ENCODE peak calls at places on chromosomes 11 and 22, in six cellular contexts. L is non-pigmented ciliary epithelial cell; U is brain pericyte; Y is HL-60; N is MCF 10A; R is activated CD4-positive, alpha-beta T cell treated with anti-CD3 and anti-CD28 coated beads, Interleukin-2, amount 50 U/mL, for 24 hours. P is an unnamed sample.

GRCh38 chr11:47478651-47479329 is 29.9 kb upstream of the RAPSN start:
- DNase-seq in L (no peak), U (no peak), Y (no peak), N (no peak), R (no peak), P (no peak)

GRCh38 chr22:26585104-26585790 is 4.7 kb downstream of the TPST2 start:
- DNase-seq in L (peak; percentile 23), U (no peak), Y (no peak), N (peak; percentile 88), R (no peak), P (peak; percentile 37)

GRCh38 chr11:134391170-134391569 is 20.9 kb downstream of the B3GAT1 start:
- DNase-seq in L (no peak), U (no peak), Y (no peak), N (no peak), R (no peak), P (no peak)

GRCh38 chr22:22521631-22522030 is 1.6 kb upstream of the ZNF280A start:
- DNase-seq in L (no peak), U (no peak), Y (no peak), N (no peak), R (no peak), P (no peak)

GRCh38 chr22:37018815-37019308 is 385 bp downstream of the TST start:
- DNase-seq in L (no peak), U (no peak), Y (no peak), N (peak; percentile 36), R (no peak), P (no peak)

GRCh38 chr22:46064966-46065666 is 85.2 kb upstream of the PPARA start:
- DNase-seq in L (no peak), U (no peak), Y (no peak), N (no peak), R (no peak), P (no peak)

GRCh38 chr11:31820438-31820818 is 9.3 kb upstream of the PAX6 start:
- DNase-seq in L (no peak), U (no peak), Y (peak; percentile 29), N (no peak), R (no peak), P (no peak)

GRCh38 chr22:42745118-42745517 is 24.4 kb upstream of the A4GALT start:
- DNase-seq in L (no peak), U (no peak), Y (no peak), N (peak; percentile 91), R (no peak), P (no peak)

GRCh38 chr11:119038884-119039283 is 8.2 kb upstream of the SLC37A4 start:
- DNase-seq in L (no peak), U (no peak), Y (no peak), N (no peak), R (no peak), P (no peak)

GRCh38 chr11:130710442-130711101 is 205.7 kb downstream of the SNX19 start:
- DNase-seq in L (no peak), U (no peak), Y (no peak), N (no peak), R (no peak), P (no peak)

GRCh38 chr22:37995460-37995859 is 11.1 kb upstream of the SOX10 start:
- DNase-seq in L (no peak), U (no peak), Y (no peak), N (no peak), R (no peak), P (no peak)

GRCh38 chr11:32838505-32839274 is 9.0 kb downstream of the PRRG4 start:
- DNase-seq in L (no peak), U (no peak), Y (no peak), N (peak; percentile 87), R (no peak), P (no peak)

GRCh38 chr11:57453543-57454177 is 6.7 kb upstream of the RTN4RL2 start:
- DNase-seq in L (no peak), U (no peak), Y (no peak), N (no peak), R (no peak), P (no peak)

GRCh38 chr22:23138584-23139469 is 3.0 kb downstream of the RSPH14 start:
- DNase-seq in L (no peak), U (no peak), Y (no peak), N (no peak), R (no peak), P (no peak)

GRCh38 chr11:87239531-87239930 is 201.8 kb downstream of the TMEM135 start:
- DNase-seq in L (no peak), U (no peak), Y (no peak), N (no peak), R (no peak), P (no peak)

GRCh38 chr11:60710482-60710881 is 11.1 kb downstream of the MS4A8 start:
- DNase-seq in L (no peak), U (no peak), Y (no peak), N (peak; percentile 6), R (no peak), P (no peak)

GRCh38 chr11:47551086-47551485 is 1.8 kb downstream of the CELF1 start:
- DNase-seq in L (no peak), U (no peak), Y (peak; percentile 28), N (peak; percentile 46), R (no peak), P (no peak)

GRCh38 chr11:45500457-45500856 is 165.0 kb downstream of the CHST1 start:
- DNase-seq in L (no peak), U (no peak), Y (no peak), N (no peak), R (no peak), P (no peak)

GRCh38 chr11:69828971-69829344 is 9.7 kb upstream of the FGF3 start:
- DNase-seq in L (no peak), U (no peak), Y (no peak), N (no peak), R (no peak), P (no peak)

GRCh38 chr22:42743501-42743991 is 22.9 kb upstream of the A4GALT start:
- DNase-seq in L (no peak), U (peak; percentile 48), Y (no peak), N (peak; percentile 91), R (no peak), P (peak; percentile 35)

GRCh38 chr11:45156731-45157130 is 10.3 kb downstream of the PRDM11 start:
- DNase-seq in L (no peak), U (no peak), Y (no peak), N (no peak), R (no peak), P (no peak)

P was measured in BJ.